ENCODE peak calls at places on chromosomes 1 and 21, in five cellular contexts. One of them, this sample, is unnamed.

GRCh38 chr1:151934048-151934493 is 24.8 kb upstream of the THEM4 start:
- DNase-seq in H1: no peak
- DNase-seq in A549: peak
- DNase-seq in K562: peak
- DNase-seq in HepG2: peak
- DNase-seq in this sample: peak

GRCh38 chr1:203129501-203130231 is 2.1 kb downstream of the ADORA1 start:
- DNase-seq in H1: peak
- DNase-seq in A549: no peak
- DNase-seq in K562: no peak
- DNase-seq in HepG2: no peak
- DNase-seq in this sample: no peak

GRCh38 chr1:30195424-30196134 is 527.8 kb downstream of the MATN1 start:
- DNase-seq in H1: no peak
- DNase-seq in A549: no peak
- DNase-seq in K562: no peak
- DNase-seq in HepG2: no peak
- DNase-seq in this sample: no peak

GRCh38 chr1:162292422-162292849 is 84.2 kb downstream of the SPATA46 start:
- DNase-seq in H1: no peak
- DNase-seq in A549: no peak
- DNase-seq in K562: no peak
- DNase-seq in HepG2: no peak
- DNase-seq in this sample: peak

GRCh38 chr1:234272656-234273312 is 100.5 kb upstream of the COA6 start:
- DNase-seq in H1: no peak
- DNase-seq in A549: no peak
- DNase-seq in K562: no peak
- DNase-seq in HepG2: no peak
- DNase-seq in this sample: no peak

GRCh38 chr1:186404454-186405051 is 28.9 kb downstream of the ODR4 start:
- DNase-seq in H1: no peak
- DNase-seq in A549: peak
- DNase-seq in K562: peak
- DNase-seq in HepG2: peak
- DNase-seq in this sample: peak

GRCh38 chr1:77847621-77848080 is 40.8 kb upstream of the NEXN start:
- DNase-seq in H1: no peak
- DNase-seq in A549: no peak
- DNase-seq in K562: no peak
- DNase-seq in HepG2: no peak
- DNase-seq in this sample: no peak

GRCh38 chr21:38223893-38224540 is 32.8 kb upstream of the KCNJ15 start:
- DNase-seq in H1: peak
- DNase-seq in A549: no peak
- DNase-seq in K562: no peak
- DNase-seq in HepG2: no peak
- DNase-seq in this sample: peak

GRCh38 chr1:40309374-40310128 is 7.5 kb downstream of the COL9A2 start:
- DNase-seq in H1: no peak
- DNase-seq in A549: no peak
- DNase-seq in K562: no peak
- DNase-seq in HepG2: no peak
- DNase-seq in this sample: no peak

GRCh38 chr1:36323636-36324321 is at the start of gene EVA1B:
- DNase-seq in H1: peak
- DNase-seq in A549: peak
- DNase-seq in K562: peak
- DNase-seq in HepG2: peak
- DNase-seq in this sample: peak

GRCh38 chr21:39451332-39452206 is at the start of gene SH3BGR:
- DNase-seq in H1: peak
- DNase-seq in A549: no peak
- DNase-seq in K562: peak
- DNase-seq in HepG2: no peak
- DNase-seq in this sample: no peak

GRCh38 chr1:114691061-114691460 is 4.3 kb downstream of the AMPD1 start:
- DNase-seq in H1: no peak
- DNase-seq in A549: no peak
- DNase-seq in K562: no peak
- DNase-seq in HepG2: no peak
- DNase-seq in this sample: no peak

GRCh38 chr1:201551877-201552731 is 13.2 kb downstream of the NAV1 start:
- DNase-seq in H1: no peak
- DNase-seq in A549: peak
- DNase-seq in K562: no peak
- DNase-seq in HepG2: no peak
- DNase-seq in this sample: peak

GRCh38 chr1:66295821-66296220 is 238.1 kb upstream of the SGIP1 start:
- DNase-seq in H1: no peak
- DNase-seq in A549: no peak
- DNase-seq in K562: no peak
- DNase-seq in HepG2: no peak
- DNase-seq in this sample: no peak

GRCh38 chr1:117612517-117613248 is 6.8 kb downstream of the TENT5C start:
- DNase-seq in H1: no peak
- DNase-seq in A549: peak
- DNase-seq in K562: peak
- DNase-seq in HepG2: no peak
- DNase-seq in this sample: peak

GRCh38 chr1:2411801-2412394 is 466 bp downstream of the PEX10 start:
- DNase-seq in H1: no peak
- DNase-seq in A549: peak
- DNase-seq in K562: peak
- DNase-seq in HepG2: no peak
- DNase-seq in this sample: no peak

GRCh38 chr1:177915641-177916040 is 54.2 kb downstream of the SEC16B start:
- DNase-seq in H1: no peak
- DNase-seq in A549: no peak
- DNase-seq in K562: no peak
- DNase-seq in HepG2: no peak
- DNase-seq in this sample: no peak

GRCh38 chr1:93275634-93276295 is 69.9 kb upstream of the DR1 start:
- DNase-seq in H1: no peak
- DNase-seq in A549: peak
- DNase-seq in K562: no peak
- DNase-seq in HepG2: peak
- DNase-seq in this sample: no peak

GRCh38 chr1:7471836-7472235 is 299.3 kb upstream of the VAMP3 start:
- DNase-seq in H1: no peak
- DNase-seq in A549: no peak
- DNase-seq in K562: no peak
- DNase-seq in HepG2: no peak
- DNase-seq in this sample: peak

GRCh38 chr1:9128161-9128519 is 762 bp downstream of the GPR157 start:
- DNase-seq in H1: peak
- DNase-seq in A549: peak
- DNase-seq in K562: no peak
- DNase-seq in HepG2: no peak
- DNase-seq in this sample: no peak

GRCh38 chr1:7644906-7645750 is 126.0 kb upstream of the VAMP3 start:
- DNase-seq in H1: no peak
- DNase-seq in A549: no peak
- DNase-seq in K562: no peak
- DNase-seq in HepG2: peak
- DNase-seq in this sample: peak

GRCh38 chr1:17207966-17208418 is 3.1 kb downstream of the PADI1 start:
- DNase-seq in H1: no peak
- DNase-seq in A549: peak
- DNase-seq in K562: no peak
- DNase-seq in HepG2: no peak
- DNase-seq in this sample: peak

GRCh38 chr1:64854674-64855073 is 109.8 kb downstream of the RAVER2 start:
- DNase-seq in H1: no peak
- DNase-seq in A549: no peak
- DNase-seq in K562: no peak
- DNase-seq in HepG2: no peak
- DNase-seq in this sample: no peak

GRCh38 chr21:25670726-25671125 is 31.7 kb downstream of the JAM2 start:
- DNase-seq in H1: no peak
- DNase-seq in A549: no peak
- DNase-seq in K562: no peak
- DNase-seq in HepG2: no peak
- DNase-seq in this sample: peak

GRCh38 chr1:30919025-30919881 is 10.7 kb upstream of the SDC3 start:
- DNase-seq in H1: peak
- DNase-seq in A549: no peak
- DNase-seq in K562: peak
- DNase-seq in HepG2: no peak
- DNase-seq in this sample: peak

GRCh38 chr1:6507037-6507428 is 15.6 kb upstream of the PLEKHG5 start:
- DNase-seq in H1: no peak
- DNase-seq in A549: no peak
- DNase-seq in K562: no peak
- DNase-seq in HepG2: no peak
- DNase-seq in this sample: no peak

GRCh38 chr1:82321794-82322193 is 521.1 kb downstream of the ADGRL2 start:
- DNase-seq in H1: no peak
- DNase-seq in A549: no peak
- DNase-seq in K562: no peak
- DNase-seq in HepG2: no peak
- DNase-seq in this sample: no peak

GRCh38 chr1:167774710-167775109 is 52.9 kb downstream of the MPZL1 start:
- DNase-seq in H1: no peak
- DNase-seq in A549: peak
- DNase-seq in K562: no peak
- DNase-seq in HepG2: no peak
- DNase-seq in this sample: peak

GRCh38 chr1:25031966-25032667 is 102.0 kb upstream of the RUNX3 start:
- DNase-seq in H1: no peak
- DNase-seq in A549: no peak
- DNase-seq in K562: no peak
- DNase-seq in HepG2: no peak
- DNase-seq in this sample: peak

GRCh38 chr1:31400393-31400792 is 12.6 kb upstream of the SERINC2 start:
- DNase-seq in H1: no peak
- DNase-seq in A549: no peak
- DNase-seq in K562: no peak
- DNase-seq in HepG2: no peak
- DNase-seq in this sample: peak

GRCh38 chr1:8989821-8990220 is 36.4 kb downstream of the SLC2A7 start:
- DNase-seq in H1: no peak
- DNase-seq in A549: no peak
- DNase-seq in K562: no peak
- DNase-seq in HepG2: no peak
- DNase-seq in this sample: no peak

GRCh38 chr1:226657788-226658537 is 81.1 kb downstream of the ITPKB start:
- DNase-seq in H1: no peak
- DNase-seq in A549: no peak
- DNase-seq in K562: no peak
- DNase-seq in HepG2: no peak
- DNase-seq in this sample: no peak

GRCh38 chr1:15370781-15371467 is 38.8 kb upstream of the EFHD2 start:
- DNase-seq in H1: no peak
- DNase-seq in A549: no peak
- DNase-seq in K562: no peak
- DNase-seq in HepG2: peak
- DNase-seq in this sample: peak

GRCh38 chr1:113886417-113887391 is 677 bp downstream of the BCL2L15 start:
- DNase-seq in H1: no peak
- DNase-seq in A549: no peak
- DNase-seq in K562: no peak
- DNase-seq in HepG2: no peak
- DNase-seq in this sample: no peak

GRCh38 chr21:31220567-31220966 is 123.5 kb downstream of the TIAM1 start:
- DNase-seq in H1: no peak
- DNase-seq in A549: no peak
- DNase-seq in K562: no peak
- DNase-seq in HepG2: peak
- DNase-seq in this sample: peak

GRCh38 chr1:234585333-234586055 is 24.5 kb downstream of the IRF2BP2 start:
- DNase-seq in H1: no peak
- DNase-seq in A549: no peak
- DNase-seq in K562: no peak
- DNase-seq in HepG2: no peak
- DNase-seq in this sample: peak

GRCh38 chr1:61005572-61006386 is 76.6 kb upstream of the NFIA start:
- DNase-seq in H1: peak
- DNase-seq in A549: no peak
- DNase-seq in K562: no peak
- DNase-seq in HepG2: no peak
- DNase-seq in this sample: no peak

DNA sequence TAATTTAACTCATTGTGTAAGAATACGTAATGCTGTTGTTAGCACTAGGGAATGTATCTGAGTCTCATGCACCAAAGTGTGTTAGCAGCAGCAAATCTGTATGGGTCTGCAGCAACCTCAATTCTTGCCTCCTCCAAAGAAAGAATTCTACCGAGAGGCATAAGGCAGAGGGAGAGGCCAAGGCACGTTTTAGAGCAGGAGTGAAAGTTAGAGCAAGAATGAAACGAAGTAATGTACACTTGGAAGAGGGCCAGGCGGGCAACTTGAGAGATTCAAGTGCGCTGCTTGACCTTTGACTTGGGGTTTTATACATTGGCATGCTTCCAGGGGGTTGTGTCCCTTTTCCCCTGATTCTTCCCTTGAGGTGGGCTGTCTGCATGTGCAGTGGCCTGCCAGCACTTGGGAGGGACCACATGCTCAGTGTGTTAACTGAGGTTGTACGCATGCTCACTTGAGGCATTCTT is 2.5 kb upstream of the CNN3 start:
- DNase-seq in H1: no peak
- DNase-seq in A549: no peak
- DNase-seq in K562: no peak
- DNase-seq in HepG2: no peak
- DNase-seq in this sample: no peak
- TF ChIP-seq MAFK in H1: no peak
- TF ChIP-seq MAFK in A549: no peak
- TF ChIP-seq MAFK in K562: no peak
- TF ChIP-seq MAFK in HepG2: no peak
- TF ChIP-seq MAFK in this sample: no peak

GRCh38 chr1:204623894-204624361 is 61.6 kb downstream of the LRRN2 start:
- DNase-seq in H1: no peak
- DNase-seq in A549: peak
- DNase-seq in K562: peak
- DNase-seq in HepG2: peak
- DNase-seq in this sample: no peak
- TF ChIP-seq CTCF in H1: peak
- TF ChIP-seq CTCF in A549: no peak
- TF ChIP-seq CTCF in K562: peak
- TF ChIP-seq CTCF in HepG2: peak
- TF ChIP-seq CTCF in this sample: peak

DNA sequence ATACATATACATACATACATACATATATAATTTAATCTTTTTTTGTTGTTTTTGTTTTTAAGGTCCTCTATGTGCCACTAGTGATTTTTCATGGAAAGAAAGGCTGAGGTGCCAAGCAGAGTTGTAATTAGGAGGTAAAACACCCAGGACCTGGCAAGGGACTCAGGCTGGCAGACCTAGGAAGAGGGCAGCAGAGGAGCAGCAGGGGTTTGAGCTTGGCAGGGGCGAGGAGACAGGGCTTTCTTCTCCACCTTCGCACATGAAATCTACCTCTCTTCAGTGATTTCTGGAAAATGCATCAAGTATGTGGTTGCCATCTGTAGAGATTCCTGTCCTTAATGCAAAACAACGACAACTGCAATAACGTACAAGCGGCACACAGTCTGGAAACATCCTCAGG is 31.9 kb downstream of the DDAH1 start:
- DNase-seq in H1: no peak
- DNase-seq in A549: no peak
- DNase-seq in K562: no peak
- DNase-seq in HepG2: no peak
- DNase-seq in this sample: no peak
- TF ChIP-seq MAFK in H1: no peak
- TF ChIP-seq MAFK in A549: no peak
- TF ChIP-seq MAFK in K562: no peak
- TF ChIP-seq MAFK in HepG2: no peak
- TF ChIP-seq MAFK in this sample: no peak

GRCh38 chr1:43454270-43455011 is 710 bp upstream of the HYI start:
- DNase-seq in H1: peak
- DNase-seq in A549: no peak
- DNase-seq in K562: peak
- DNase-seq in HepG2: no peak
- DNase-seq in this sample: peak
- TF ChIP-seq CTCF in H1: peak
- TF ChIP-seq CTCF in A549: no peak
- TF ChIP-seq CTCF in K562: no peak
- TF ChIP-seq CTCF in HepG2: no peak
- TF ChIP-seq CTCF in this sample: no peak

This sample was measured in IMR-90.